ENCODE peak calls at places on chromosomes 6 and 20, in five cellular contexts. L is glomerular endothelial cell; C is activated T-cell treated with anti-CD3 and anti-CD28 coated beads for 24 hours; J is effector memory CD4-positive, alpha-beta T cell; Y is NCI-H1092. B is an unnamed sample.

GRCh38 chr6:63349401-63349800 is 29.6 kb upstream of the LGSN start:
- DNase-seq in L (no peak), C (no peak), J (no peak), Y (no peak), B (no peak)

GRCh38 chr6:15505463-15505918 is 157.3 kb downstream of the DTNBP1 start:
- DNase-seq in L (no peak), C (no peak), J (no peak), Y (no peak), B (no peak)

GRCh38 chr6:21769405-21769851 is 175.9 kb downstream of the SOX4 start:
- DNase-seq in L (no peak), C (no peak), J (no peak), Y (no peak), B (no peak)

GRCh38 chr6:56652231-56652630 is 9.5 kb upstream of the DST start:
- DNase-seq in L (no peak), C (no peak), J (no peak), Y (no peak), B (no peak)

GRCh38 chr6:21996425-21997207 is 300.2 kb downstream of the PRL start:
- DNase-seq in L (no peak), C (no peak), J (no peak), Y (no peak), B (no peak)

GRCh38 chr6:166542580-166542912 is 43.9 kb downstream of the RAMACL start:
- DNase-seq in L (no peak), C (no peak), J (no peak), Y (no peak), B (no peak)

GRCh38 chr20:64148581-64148980 is 15.7 kb upstream of the MYT1 start:
- DNase-seq in L (no peak), C (no peak), J (no peak), Y (no peak), B (no peak)

GRCh38 chr6:44051516-44051915 is 75.7 kb downstream of the MRPL14 start:
- DNase-seq in L (no peak), C (no peak), J (no peak), Y (no peak), B (no peak)

GRCh38 chr20:409697-410559 is 1.8 kb downstream of the RBCK1 start:
- DNase-seq in L (no peak), C (no peak), J (no peak), Y (no peak), B (no peak)

GRCh38 chr6:40328988-40329545 is 258.1 kb downstream of the LRFN2 start:
- DNase-seq in L (no peak), C (no peak), J (no peak), Y (no peak), B (no peak)

GRCh38 chr6:32885698-32886286 is 31.8 kb downstream of the PSMB9 start:
- DNase-seq in L (peak; percentile 66), C (no peak), J (no peak), Y (peak; percentile 48), B (no peak)

GRCh38 chr6:158506577-158506976 is 53.3 kb upstream of the TMEM181 start:
- DNase-seq in L (no peak), C (no peak), J (no peak), Y (peak; percentile 19), B (no peak)

GRCh38 chr20:8399963-8400362 is 267.9 kb downstream of the PLCB1 start:
- DNase-seq in L (no peak), C (no peak), J (no peak), Y (no peak), B (no peak)

GRCh38 chr6:45438849-45439406 is 61.2 kb upstream of the SUPT3H start:
- DNase-seq in L (no peak), C (no peak), J (no peak), Y (no peak), B (no peak)

GRCh38 chr6:1554881-1555569 is 54.7 kb upstream of the FOXC1 start:
- DNase-seq in L (no peak), C (peak; percentile 72), J (peak; percentile 50), Y (no peak), B (peak; percentile 78)

GRCh38 chr20:47620808-47621805 is 119.4 kb downstream of the NCOA3 start:
- DNase-seq in L (peak; percentile 52), C (no peak), J (no peak), Y (peak; percentile 6), B (no peak)

GRCh38 chr6:64459411-64459810 is 823.8 kb downstream of the PHF3 start:
- DNase-seq in L (no peak), C (no peak), J (no peak), Y (no peak), B (no peak)

GRCh38 chr6:102619585-102619984 is 1226.1 kb downstream of the GRIK2 start:
- DNase-seq in L (no peak), C (no peak), J (no peak), Y (no peak), B (no peak)

GRCh38 chr6:116476021-116476678 is 15.0 kb downstream of the CALHM6 start:
- DNase-seq in L (no peak), C (no peak), J (no peak), Y (no peak), B (peak; percentile 58)

GRCh38 chr6:44011350-44011925 is 115.8 kb downstream of the MRPL14 start:
- DNase-seq in L (no peak), C (no peak), J (no peak), Y (no peak), B (no peak)